ENCODE peak calls at places on chromosome 3, in six cellular contexts. J, Z, C, P, R and D are unnamed samples. For H3K27me3, the result is how much of the 10 kb centered on the place peaks cover.

GRCh38 chr3:49813497-49814174 is at the start of gene UBA7:
- DNase-seq in J (peak), Z (no peak), C (no peak), P (peak), R (no peak), D (peak)

GRCh38 chr3:66703501-66703900 is 202.7 kb upstream of the LRIG1 start:
- DNase-seq in J (no peak), Z (no peak), C (no peak), P (no peak), R (no peak), D (no peak)

GRCh38 chr3:52289338-52289746 is 1.7 kb downstream of the GLYCTK start:
- DNase-seq in J (no peak), Z (no peak), C (peak), P (peak), R (no peak), D (no peak)

GRCh38 chr3:128496602-128497304 is 3.8 kb upstream of the GATA2 start:
- DNase-seq in J (no peak), Z (peak), C (no peak), P (peak), R (no peak), D (no peak)

GRCh38 chr3:26058774-26059455 is 269.0 kb downstream of the OXSM start:
- DNase-seq in J (no peak), Z (no peak), C (no peak), P (no peak), R (no peak), D (no peak)

GRCh38 chr3:143427626-143428025 is 308.1 kb downstream of the CHST2 start:
- DNase-seq in J (no peak), Z (no peak), C (no peak), P (no peak), R (no peak), D (no peak)

GRCh38 chr3:158460929-158461328 is 110.1 kb upstream of the MLF1 start:
- DNase-seq in J (no peak), Z (no peak), C (no peak), P (no peak), R (no peak), D (no peak)

GRCh38 chr3:105277656-105278055 is 89.1 kb upstream of the ALCAM start:
- DNase-seq in J (peak), Z (no peak), C (no peak), P (no peak), R (no peak), D (no peak)

GRCh38 chr3:124881976-124882697 is 5.0 kb downstream of the ITGB5 start:
- DNase-seq in J (peak), Z (no peak), C (no peak), P (peak), R (no peak), D (no peak)

GRCh38 chr3:124883766-124884473 is 3.2 kb downstream of the ITGB5 start:
- DNase-seq in J (peak), Z (peak), C (no peak), P (peak), R (no peak), D (no peak)

GRCh38 chr3:124885466-124886167 is 1.5 kb downstream of the ITGB5 start:
- DNase-seq in J (no peak), Z (peak), C (no peak), P (peak), R (no peak), D (no peak)

GRCh38 chr3:124882749-124883148 is 4.4 kb downstream of the ITGB5 start:
- DNase-seq in J (no peak), Z (peak), C (no peak), P (peak), R (no peak), D (no peak)

DNA sequence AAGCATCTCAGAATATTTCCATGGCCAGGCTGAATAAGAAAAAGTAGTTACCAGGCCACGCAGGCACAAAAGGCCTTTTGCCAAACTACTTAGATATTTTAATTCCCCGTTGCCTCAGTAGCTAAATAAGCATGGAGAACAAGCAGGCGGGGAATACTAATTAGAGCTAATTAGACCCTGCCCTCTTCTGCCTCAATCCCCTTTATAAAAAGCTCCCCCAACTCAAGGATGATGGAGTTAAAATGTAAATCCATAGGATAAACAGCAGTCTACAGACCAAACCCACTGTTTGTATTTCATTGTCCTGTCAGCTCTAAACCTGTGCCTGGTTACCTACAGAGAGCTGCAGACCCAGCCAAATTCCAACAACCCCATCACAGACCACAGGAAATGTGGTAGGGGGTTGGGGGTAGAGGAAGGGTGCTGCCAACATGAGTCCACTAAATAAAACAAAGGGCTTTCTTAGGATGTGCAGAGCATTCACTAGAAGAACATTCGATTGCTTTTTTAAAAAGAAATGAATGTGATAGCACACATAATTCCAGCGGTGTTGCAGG is 3.9 kb downstream of the ITGB5 start:
- DNase-seq in J (no peak), Z (peak), C (no peak), P (no peak), R (no peak), D (no peak)
- H3K27ac ChIP-seq in J (peak), Z (peak), C (no peak), P (peak), R (no peak), D (peak)

GRCh38 chr3:46238386-46238785 is 3.9 kb upstream of the CCR3 start:
- DNase-seq in J (no peak), Z (no peak), C (no peak), P (no peak), R (no peak), D (no peak)
- H3K27me3 ChIP-seq in J (under half), Z (under half), C (under half), P (under half), R (under half), D (under half)

GRCh38 chr3:43581343-43581742 is 40.5 kb downstream of the ANO10 start:
- DNase-seq in J (peak), Z (no peak), C (no peak), P (no peak), R (no peak), D (no peak)

GRCh38 chr3:43584043-43584826 is 37.6 kb downstream of the ANO10 start:
- DNase-seq in J (peak), Z (no peak), C (no peak), P (no peak), R (no peak), D (no peak)

GRCh38 chr3:43580181-43580580 is 41.6 kb downstream of the ANO10 start:
- DNase-seq in J (no peak), Z (no peak), C (no peak), P (no peak), R (no peak), D (no peak)

GRCh38 chr3:43582876-43583275 is 38.9 kb downstream of the ANO10 start:
- DNase-seq in J (peak), Z (no peak), C (no peak), P (no peak), R (no peak), D (no peak)

GRCh38 chr3:43583481-43583880 is 38.3 kb downstream of the ANO10 start:
- DNase-seq in J (no peak), Z (no peak), C (no peak), P (no peak), R (no peak), D (no peak)
- TF ChIP-seq CTCF in J (no peak), Z (peak), C (no peak), P (no peak), R (no peak), D (no peak)

GRCh38 chr3:42504334-42505202 is 2.1 kb downstream of the VIPR1 start:
- DNase-seq in J (no peak), Z (no peak), C (peak), P (peak), R (no peak), D (no peak)

GRCh38 chr3:42501681-42502428 is 588 bp upstream of the VIPR1 start:
- DNase-seq in J (no peak), Z (peak), C (peak), P (peak), R (no peak), D (peak)

GRCh38 chr3:42503957-42504333 is 1.5 kb downstream of the VIPR1 start:
- DNase-seq in J (no peak), Z (no peak), C (peak), P (peak), R (no peak), D (no peak)

GRCh38 chr3:42502429-42503250 is at the start of gene VIPR1:
- DNase-seq in J (no peak), Z (peak), C (peak), P (peak), R (peak), D (peak)

GRCh38 chr3:42503251-42503924 is 945 bp downstream of the VIPR1 start:
- DNase-seq in J (no peak), Z (no peak), C (no peak), P (peak), R (no peak), D (no peak)
- H3K27ac ChIP-seq in J (no peak), Z (no peak), C (peak), P (no peak), R (no peak), D (no peak)

DNA sequence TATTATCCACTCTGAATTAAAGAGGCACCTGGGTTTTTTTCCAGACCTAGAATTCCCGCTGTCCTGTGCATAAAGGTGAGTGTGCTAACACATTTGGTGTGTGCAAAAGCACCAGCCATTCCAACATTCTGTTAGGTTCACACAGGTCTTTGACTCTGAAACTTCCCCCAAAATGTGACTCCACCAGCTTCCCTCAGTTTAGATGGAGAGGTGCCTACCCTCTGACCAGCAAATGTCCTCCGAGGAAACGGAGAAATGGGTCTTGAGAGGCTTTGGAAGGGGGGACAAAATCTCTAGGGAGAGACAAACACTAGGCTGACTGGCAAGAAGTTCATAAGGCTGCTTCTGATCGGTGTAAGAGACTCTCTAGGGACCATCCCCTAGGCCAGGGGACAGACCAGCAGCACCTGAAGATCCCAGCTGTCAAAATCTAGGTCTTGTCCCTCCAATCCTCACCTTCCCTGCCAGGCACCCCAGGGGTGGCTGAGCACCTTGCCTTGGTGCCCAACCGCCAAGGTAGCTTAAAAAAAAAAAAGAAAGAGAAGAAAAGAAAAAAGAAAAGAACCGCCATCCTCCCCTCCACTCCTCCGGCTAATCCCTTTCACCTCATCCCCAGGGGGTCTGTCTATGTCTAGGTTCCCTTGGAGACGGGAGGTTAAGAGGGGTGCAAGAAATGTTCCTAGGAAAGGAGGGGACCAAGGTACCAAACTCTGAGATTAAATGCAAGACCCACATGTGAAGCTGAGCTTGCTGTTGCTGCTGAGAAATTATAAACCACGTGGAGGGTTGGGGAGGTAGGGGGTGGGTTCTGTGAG is 2.0 kb upstream of the MECOM start:
- DNase-seq in J (no peak), Z (peak), C (no peak), P (no peak), R (no peak), D (no peak)
- H3K27me3 ChIP-seq in J (half or more), Z (half or more), C (half or more), P (half or more), R (half or more), D (half or more)

GRCh38 chr3:50885491-50885890 is 210.8 kb downstream of the DOCK3 start:
- DNase-seq in J (no peak), Z (peak), C (no peak), P (no peak), R (no peak), D (no peak)
- TF ChIP-seq CTCF in J (peak), Z (peak), C (no peak), P (peak), R (no peak), D (peak)

DNA sequence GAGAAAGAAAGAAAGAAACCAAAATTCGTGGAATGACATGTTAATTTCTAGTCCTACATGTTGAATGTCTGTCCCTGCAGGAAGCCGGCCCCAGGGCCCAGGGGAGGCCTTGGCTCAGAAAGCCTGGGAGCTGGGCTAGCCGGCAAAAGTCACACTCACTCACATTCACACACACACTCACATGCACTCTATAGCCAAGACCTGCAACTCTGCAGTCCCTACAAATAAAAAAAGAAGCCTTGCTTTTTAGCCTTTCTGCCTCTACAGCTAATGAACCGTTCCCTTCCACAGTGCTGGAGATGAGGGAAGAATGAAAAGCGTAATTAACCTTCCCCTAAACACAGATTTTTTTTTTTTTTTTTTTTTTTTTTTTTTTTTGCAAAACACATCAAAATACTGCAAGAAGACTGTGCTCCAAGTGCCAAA is 4.4 kb downstream of the MECOM start:
- DNase-seq in J (no peak), Z (peak), C (peak), P (no peak), R (no peak), D (peak)
- H3K27ac ChIP-seq in J (no peak), Z (no peak), C (peak), P (no peak), R (no peak), D (peak)

GRCh38 chr3:13200951-13201350 is 127.7 kb upstream of the IQSEC1 start:
- DNase-seq in J (no peak), Z (peak), C (no peak), P (no peak), R (no peak), D (no peak)

GRCh38 chr3:13199899-13200451 is 126.7 kb upstream of the IQSEC1 start:
- DNase-seq in J (no peak), Z (no peak), C (no peak), P (no peak), R (no peak), D (no peak)

GRCh38 chr3:13198480-13198879 is 125.3 kb upstream of the IQSEC1 start:
- DNase-seq in J (no peak), Z (no peak), C (no peak), P (peak), R (no peak), D (no peak)

GRCh38 chr3:13199006-13199776 is 126.0 kb upstream of the IQSEC1 start:
- DNase-seq in J (no peak), Z (no peak), C (no peak), P (peak), R (no peak), D (no peak)

GRCh38 chr3:13200465-13200864 is 127.2 kb upstream of the IQSEC1 start:
- DNase-seq in J (no peak), Z (no peak), C (no peak), P (no peak), R (no peak), D (no peak)
- H3K27me3 ChIP-seq in J (under half), Z (under half), C (under half), P (half or more), R (under half), D (half or more)

GRCh38 chr3:46607603-46608028 is 4.7 kb upstream of the FAM240A start:
- DNase-seq in J (no peak), Z (peak), C (no peak), P (no peak), R (peak), D (no peak)
- TF ChIP-seq CTCF in J (peak), Z (peak), C (no peak), P (no peak), R (peak), D (no peak)